ENCODE peak calls at places on chromosomes 4 and X, in six cellular contexts. J is kidney, M is pancreas, O is body of pancreas, S is EH, E is AG09319. L is an unnamed sample.

GRCh38 chrX:125681058-125681457 is 361.4 kb downstream of the TEX13C start:
- DNase-seq in J (no peak), M (no peak), O (no peak), S (no peak), E (no peak), L (no peak)

GRCh38 chrX:65392284-65392683 is 142.3 kb downstream of the LAS1L start:
- DNase-seq in J (no peak), M (no peak), O (no peak), S (no peak), E (no peak), L (no peak)

GRCh38 chrX:16950423-16950822 is 4.0 kb downstream of the REPS2 start:
- DNase-seq in J (no peak), M (no peak), O (no peak), S (no peak), E (no peak), L (no peak)

GRCh38 chrX:97310373-97310772 is 426.7 kb downstream of the RPA4 start:
- DNase-seq in J (no peak), M (no peak), O (no peak), S (peak; percentile 62), E (no peak), L (no peak)

GRCh38 chr4:122758033-122758432 is 25.5 kb downstream of the BBS12 start:
- DNase-seq in J (no peak), M (no peak), O (no peak), S (peak; percentile 57), E (no peak), L (no peak)

GRCh38 chrX:103782640-103783039 is 6.0 kb downstream of the PLP1 start:
- DNase-seq in J (no peak), M (no peak), O (no peak), S (no peak), E (no peak), L (no peak)

GRCh38 chr4:143355540-143356217 is 19.0 kb downstream of the GAB1 start:
- DNase-seq in J (no peak), M (no peak), O (no peak), S (peak; percentile 34), E (no peak), L (no peak)

GRCh38 chr4:83625807-83626206 is 89.9 kb downstream of the GPAT3 start:
- DNase-seq in J (no peak), M (no peak), O (no peak), S (no peak), E (no peak), L (no peak)

GRCh38 chr4:88880501-88881226 is 176.3 kb downstream of the FAM13A start:
- DNase-seq in J (no peak), M (no peak), O (no peak), S (no peak), E (no peak), L (no peak)

GRCh38 chrX:154793084-154793483 is 12.2 kb downstream of the MPP1 start:
- DNase-seq in J (no peak), M (no peak), O (no peak), S (no peak), E (no peak), L (no peak)

GRCh38 chrX:110317079-110317819 is 636 bp downstream of the AMMECR1 start:
- DNase-seq in J (no peak), M (peak; percentile 28), O (peak; percentile 20), S (peak; percentile 30), E (no peak), L (no peak)

GRCh38 chrX:15723887-15724517 is 14.1 kb upstream of the CA5B start:
- DNase-seq in J (no peak), M (no peak), O (no peak), S (no peak), E (no peak), L (no peak)

GRCh38 chr4:98377626-98378025 is 116.4 kb downstream of the RAP1GDS1 start:
- DNase-seq in J (no peak), M (no peak), O (no peak), S (peak; percentile 57), E (no peak), L (no peak)